ENCODE peak calls at places on chromosome 3, in seven cellular contexts. C is AG20443; A is fibroblast of mammary gland; H is stimulated activated naive CD8-positive, alpha-beta T cell treated with anti-CD3 and anti-CD28 coated beads, Interleukin-15, amount 100 ng/mL, for 72 hours; G is HFFc6; Z is heart right ventricle; M is HAP-1. W is an unnamed sample.

GRCh38 chr3:139686624-139687023 is 8.9 kb upstream of the NMNAT3 start:
- DNase-seq in Z (no peak), H (no peak), M (no peak), C (no peak), G (no peak), A (no peak), W (no peak)

GRCh38 chr3:121739902-121740301 is 9.6 kb downstream of the GOLGB1 start:
- DNase-seq in G (no peak), Z (no peak), H (no peak), C (no peak), M (no peak), A (no peak), W (no peak)

GRCh38 chr3:12638105-12638504 is 25.8 kb downstream of the RAF1 start:
- DNase-seq in G (no peak), M (no peak), Z (no peak), A (peak; percentile 62), H (no peak), C (no peak), W (no peak)

GRCh38 chr3:5058463-5058862 is 63.6 kb upstream of the ARL8B start:
- DNase-seq in H (no peak), Z (no peak), G (peak; percentile 75), A (peak; percentile 95), C (peak; percentile 55), M (no peak), W (no peak)

GRCh38 chr3:47009225-47010049 is 30.0 kb downstream of the NBEAL2 start:
- DNase-seq in C (peak; percentile 100), G (peak; percentile 81), A (peak; percentile 88), M (peak; percentile 8), Z (peak; percentile 93), H (peak; percentile 87), W (peak; percentile 94)

GRCh38 chr3:55453871-55454496 is 33.1 kb downstream of the WNT5A start:
- DNase-seq in G (no peak), Z (no peak), H (no peak), M (no peak), C (no peak), A (no peak), W (no peak)

GRCh38 chr3:140603766-140604165 is 74.1 kb upstream of the TRIM42 start:
- DNase-seq in C (no peak), Z (no peak), G (no peak), M (no peak), A (no peak), H (no peak), W (no peak)

GRCh38 chr3:123881771-123882170 is 2.4 kb downstream of the MYLK start:
- DNase-seq in G (no peak), A (no peak), M (no peak), H (no peak), Z (no peak), C (no peak), W (no peak)

GRCh38 chr3:31724681-31725080 is 192.0 kb downstream of the STT3B start:
- DNase-seq in M (no peak), A (peak; percentile 27), C (no peak), Z (no peak), H (no peak), G (no peak), W (no peak)

GRCh38 chr3:177251756-177252155 is 54.5 kb upstream of the TBL1XR1 start:
- DNase-seq in G (no peak), C (no peak), A (no peak), M (no peak), H (no peak), Z (no peak), W (no peak)

GRCh38 chr3:156536524-156537316 is 18.2 kb downstream of the SSR3 start:
- DNase-seq in A (peak; percentile 61), G (no peak), H (no peak), M (no peak), Z (no peak), C (no peak), W (no peak)

GRCh38 chr3:98599647-98600411 is 6.4 kb upstream of the CPOX start:
- DNase-seq in A (peak; percentile 22), H (no peak), M (no peak), C (no peak), Z (no peak), G (no peak), W (no peak)

GRCh38 chr3:48400824-48401433 is 28.9 kb downstream of the FBXW12 start:
- DNase-seq in A (peak; percentile 66), Z (no peak), G (peak; percentile 31), M (peak; percentile 69), C (peak; percentile 73), H (peak; percentile 61), W (peak; percentile 47)

GRCh38 chr3:94440767-94441493 is 378.1 kb downstream of the NSUN3 start:
- DNase-seq in M (no peak), Z (no peak), H (no peak), C (peak; percentile 11), G (peak; percentile 77), A (peak; percentile 64), W (no peak)

GRCh38 chr3:12708584-12709192 is 44.8 kb upstream of the RAF1 start:
- DNase-seq in Z (peak; percentile 34), C (peak; percentile 83), A (peak; percentile 86), G (peak; percentile 94), H (no peak), M (no peak), W (no peak)

GRCh38 chr3:193978446-193978845 is 157.5 kb upstream of the HES1 start:
- DNase-seq in G (no peak), M (no peak), A (no peak), C (no peak), H (no peak), Z (no peak), W (no peak)

GRCh38 chr3:123724306-123724705 is 139.5 kb upstream of the HACD2 start:
- DNase-seq in G (peak; percentile 34), C (no peak), Z (no peak), H (no peak), M (no peak), A (no peak), W (no peak)

GRCh38 chr3:148873928-148874326 is 8.8 kb downstream of the CPA3 start:
- DNase-seq in A (no peak), H (no peak), C (no peak), M (no peak), G (peak; percentile 25), Z (no peak), W (no peak)

GRCh38 chr3:64685800-64686445 is 1.9 kb downstream of the ADAMTS9 start:
- DNase-seq in A (peak; percentile 89), H (no peak), C (peak; percentile 91), M (peak; percentile 93), G (peak; percentile 76), Z (peak; percentile 93), W (peak; percentile 79)